ENCODE peak calls at places on chromosomes 5 and 9, in four cellular contexts. One of them, this sample, is unnamed.

GRCh38 chr9:34612788-34613390 is 992 bp upstream of the RPP25L start:
- DNase-seq in stomach: peak; percentile 78
- DNase-seq in uterus: peak; percentile 83
- DNase-seq in IMR-90: peak; percentile 67
- DNase-seq in this sample: peak; percentile 97

GRCh38 chr9:116815828-116816227 is 128.7 kb downstream of the TRIM32 start:
- DNase-seq in stomach: no peak
- DNase-seq in IMR-90: no peak
- DNase-seq in uterus: no peak
- DNase-seq in this sample: no peak

GRCh38 chr9:38024036-38024681 is 44.9 kb downstream of the SHB start:
- DNase-seq in uterus: peak; percentile 81
- DNase-seq in stomach: no peak
- DNase-seq in IMR-90: peak; percentile 94
- DNase-seq in this sample: no peak

GRCh38 chr9:3099601-3100000 is 255.7 kb upstream of the PUM3 start:
- DNase-seq in IMR-90: no peak
- DNase-seq in stomach: no peak
- DNase-seq in uterus: no peak
- DNase-seq in this sample: no peak

GRCh38 chr5:10702040-10702629 is 58.9 kb downstream of the DAP start:
- DNase-seq in uterus: no peak
- DNase-seq in IMR-90: peak; percentile 98
- DNase-seq in stomach: peak; percentile 43
- DNase-seq in this sample: no peak

GRCh38 chr9:115133649-115134048 is 15.7 kb upstream of the TNC start:
- DNase-seq in stomach: no peak
- DNase-seq in IMR-90: peak; percentile 97
- DNase-seq in uterus: no peak
- DNase-seq in this sample: no peak

GRCh38 chr5:16685069-16685468 is 68.3 kb upstream of the RETREG1 start:
- DNase-seq in uterus: no peak
- DNase-seq in stomach: no peak
- DNase-seq in IMR-90: no peak
- DNase-seq in this sample: no peak

GRCh38 chr9:124309665-124310064 is 51.9 kb downstream of the NEK6 start:
- DNase-seq in stomach: no peak
- DNase-seq in uterus: peak; percentile 58
- DNase-seq in IMR-90: peak; percentile 99
- DNase-seq in this sample: no peak

GRCh38 chr5:142484821-142485387 is 160.1 kb upstream of the SPRY4 start:
- DNase-seq in IMR-90: peak; percentile 72
- DNase-seq in stomach: no peak
- DNase-seq in uterus: no peak
- DNase-seq in this sample: no peak

GRCh38 chr9:136744747-136745146 is 2.0 kb upstream of the LCN10 start:
- DNase-seq in uterus: no peak
- DNase-seq in IMR-90: no peak
- DNase-seq in stomach: no peak
- DNase-seq in this sample: no peak

GRCh38 chr9:136743639-136744211 is 985 bp upstream of the LCN10 start:
- DNase-seq in uterus: no peak
- DNase-seq in stomach: no peak
- DNase-seq in IMR-90: no peak
- DNase-seq in this sample: no peak

GRCh38 chr9:136740971-136741884 is 1.5 kb downstream of the LCN10 start:
- DNase-seq in IMR-90: peak; percentile 34
- DNase-seq in uterus: no peak
- DNase-seq in stomach: peak; percentile 69
- DNase-seq in this sample: no peak

GRCh38 chr9:136741885-136742568 is 713 bp downstream of the LCN10 start:
- DNase-seq in uterus: peak; percentile 46
- DNase-seq in IMR-90: no peak
- DNase-seq in stomach: no peak
- DNase-seq in this sample: no peak

DNA sequence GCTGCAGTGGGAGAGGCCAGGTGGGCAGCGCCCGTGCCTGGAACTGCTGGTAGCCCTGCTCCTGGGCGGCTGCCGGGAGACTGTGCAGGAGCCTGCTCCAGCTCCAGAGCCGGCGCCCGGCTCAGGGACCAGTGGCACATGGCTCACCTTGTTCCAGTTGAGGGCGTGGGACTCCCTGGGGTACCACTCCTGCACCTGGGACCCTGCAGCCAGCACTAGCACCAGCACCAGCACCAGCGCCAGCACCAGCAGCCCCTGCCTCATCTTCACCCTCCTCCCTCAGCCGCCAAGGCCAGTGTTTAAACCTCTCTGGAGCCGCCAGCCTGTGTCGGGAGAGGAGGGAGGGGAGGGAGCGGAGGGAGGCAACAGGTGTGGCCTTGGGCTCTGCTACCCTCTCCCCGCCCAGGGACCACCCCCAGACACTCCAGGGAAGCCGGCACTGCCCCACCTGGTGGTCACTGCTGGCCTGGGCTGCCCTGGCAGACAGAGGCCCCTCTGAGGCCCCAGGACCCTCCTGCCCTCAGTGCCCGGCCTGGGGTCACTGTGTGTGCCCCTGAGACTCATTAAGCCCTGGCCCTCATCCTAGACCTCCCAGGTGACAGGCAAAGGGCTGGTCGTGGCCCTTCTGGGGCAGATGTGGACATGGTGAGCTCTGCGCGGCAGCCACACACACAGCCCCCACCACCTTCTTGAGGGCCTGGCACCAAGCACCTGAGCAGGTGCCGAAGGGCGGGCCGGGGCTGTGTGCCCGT is at the start of gene LCN10:
- DNase-seq in uterus: no peak
- DNase-seq in IMR-90: no peak
- DNase-seq in stomach: no peak
- DNase-seq in this sample: no peak
- TF ChIP-seq CTCF in uterus: peak; percentile 28
- TF ChIP-seq CTCF in IMR-90: peak; percentile 13
- TF ChIP-seq CTCF in stomach: no peak
- TF ChIP-seq CTCF in this sample: no peak

DNA sequence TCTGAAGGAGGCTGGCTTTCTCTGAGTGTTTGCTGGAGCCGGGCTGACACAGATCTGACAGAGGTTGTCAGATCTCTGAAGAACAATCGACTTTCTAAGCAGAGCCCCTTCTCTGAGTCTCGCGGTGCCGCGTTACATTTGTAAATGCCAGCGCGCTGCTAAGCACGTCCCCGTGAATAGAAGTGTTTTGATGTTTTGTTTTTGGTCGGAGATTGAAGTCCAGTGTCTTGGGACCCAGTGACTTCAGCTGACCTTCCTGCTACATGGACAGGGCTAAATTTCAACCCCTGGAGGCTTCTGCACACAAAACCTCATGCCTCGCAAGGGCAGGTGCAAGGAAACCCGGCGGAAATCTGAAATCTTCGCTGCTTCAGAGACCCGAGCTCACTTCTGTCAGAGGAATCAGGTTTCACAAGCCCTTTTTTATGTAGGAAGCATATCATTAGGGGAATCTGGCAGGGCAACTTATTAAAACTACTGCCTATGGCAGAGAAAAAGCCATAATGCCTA is 27.2 kb downstream of the NEUROG1 start:
- DNase-seq in IMR-90: no peak
- DNase-seq in stomach: no peak
- DNase-seq in uterus: no peak
- DNase-seq in this sample: no peak
- H3K4me3 ChIP-seq in IMR-90: no peak overlapping the region
- H3K4me3 ChIP-seq in stomach: no peak overlapping the region
- H3K4me3 ChIP-seq in uterus: no peak overlapping the region
- H3K4me3 ChIP-seq in this sample: no peak overlapping the region

GRCh38 chr5:76715734-76716455 is at the start of gene F2R:
- DNase-seq in uterus: no peak
- DNase-seq in IMR-90: peak; percentile 70
- DNase-seq in stomach: peak; percentile 38
- DNase-seq in this sample: peak; percentile 67
- TF ChIP-seq POLR2A in uterus: no peak
- TF ChIP-seq POLR2A in IMR-90: peak; percentile 61
- TF ChIP-seq POLR2A in stomach: no peak
- TF ChIP-seq POLR2A in this sample: no peak

GRCh38 chr9:137793196-137793841 is 84.3 kb upstream of the CACNA1B start:
- DNase-seq in IMR-90: no peak
- DNase-seq in uterus: no peak
- DNase-seq in stomach: no peak
- DNase-seq in this sample: no peak
- TF ChIP-seq CTCF in IMR-90: no peak
- TF ChIP-seq CTCF in uterus: no peak
- TF ChIP-seq CTCF in stomach: no peak
- TF ChIP-seq CTCF in this sample: no peak

DNA sequence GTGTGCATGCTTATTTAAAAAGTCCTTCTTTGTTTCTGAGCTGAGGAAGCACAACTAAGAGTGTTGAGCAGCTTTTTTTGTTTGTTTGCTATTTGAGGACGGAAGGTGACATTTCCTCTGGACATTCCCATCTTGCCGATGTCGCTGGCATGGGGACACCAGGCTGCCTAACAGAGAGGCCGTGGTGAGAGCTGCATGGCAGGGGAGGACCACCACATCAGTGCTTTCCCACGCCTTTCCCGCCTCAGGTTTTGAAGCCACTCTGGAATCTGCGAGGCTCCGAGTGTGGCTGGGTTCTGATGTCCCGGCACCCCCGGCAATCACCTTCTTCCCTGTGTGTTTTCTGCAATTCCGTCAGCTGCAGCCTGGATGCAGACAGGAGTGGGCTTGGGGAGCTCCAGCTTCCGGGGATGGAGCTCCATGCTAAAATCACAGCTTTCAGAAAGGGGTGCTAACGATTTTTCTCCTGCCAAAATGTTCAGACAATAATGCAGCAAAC is 259.8 kb upstream of the IRX4 start:
- DNase-seq in uterus: no peak
- DNase-seq in IMR-90: no peak
- DNase-seq in stomach: no peak
- DNase-seq in this sample: no peak
- H3K4me3 ChIP-seq in uterus: no peak overlapping the region
- H3K4me3 ChIP-seq in IMR-90: no peak overlapping the region
- H3K4me3 ChIP-seq in stomach: no peak overlapping the region
- H3K4me3 ChIP-seq in this sample: no peak overlapping the region

GRCh38 chr5:69257577-69257976 is 22.9 kb downstream of the CDK7 start:
- DNase-seq in stomach: no peak
- DNase-seq in IMR-90: no peak
- DNase-seq in uterus: no peak
- DNase-seq in this sample: no peak

GRCh38 chr5:69265931-69266330 is 31.2 kb downstream of the CDK7 start:
- DNase-seq in stomach: no peak
- DNase-seq in uterus: no peak
- DNase-seq in IMR-90: no peak
- DNase-seq in this sample: no peak

DNA sequence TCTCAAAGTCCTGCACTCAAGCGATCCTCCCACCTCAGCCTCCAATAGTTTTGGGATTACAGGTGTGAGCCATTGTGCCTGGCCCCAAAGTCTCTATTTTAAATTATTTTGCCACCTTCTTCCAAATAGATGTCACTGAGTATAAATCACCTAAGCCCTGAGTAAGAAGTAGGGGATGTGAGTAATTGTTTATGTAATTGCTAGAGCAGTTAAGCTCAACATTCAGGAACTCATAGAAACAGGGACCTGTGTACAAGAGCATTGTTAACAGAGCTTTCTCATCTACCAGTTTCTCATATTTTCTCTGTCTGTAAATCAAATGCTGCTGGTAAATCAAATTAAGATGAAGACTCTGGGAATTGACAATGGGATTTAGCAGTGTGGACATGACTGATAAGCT is 26.3 kb downstream of the CDK7 start:
- DNase-seq in uterus: no peak
- DNase-seq in IMR-90: peak; percentile 83
- DNase-seq in stomach: no peak
- DNase-seq in this sample: no peak
- TF ChIP-seq POLR2A in uterus: no peak
- TF ChIP-seq POLR2A in IMR-90: no peak
- TF ChIP-seq POLR2A in stomach: no peak
- TF ChIP-seq POLR2A in this sample: no peak

DNA sequence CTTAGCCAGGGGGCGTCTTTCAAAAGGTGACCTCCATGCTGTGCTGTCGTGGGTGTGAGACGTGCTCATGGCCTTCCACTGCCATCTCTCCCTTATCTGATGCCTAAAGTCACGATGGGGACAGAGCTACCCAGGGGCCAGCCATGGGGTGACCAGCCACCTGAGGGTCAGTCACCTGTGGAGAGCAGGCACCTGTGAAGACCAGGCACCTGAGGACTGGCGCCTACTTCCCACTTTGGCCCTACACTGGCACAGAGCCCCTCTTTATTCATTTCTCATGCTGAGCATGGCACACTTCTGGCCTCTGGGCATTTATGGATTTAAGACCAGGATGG is 6.4 kb upstream of the EXOC3 start:
- DNase-seq in IMR-90: no peak
- DNase-seq in stomach: no peak
- DNase-seq in uterus: no peak
- DNase-seq in this sample: no peak
- TF ChIP-seq CTCF in IMR-90: no peak
- TF ChIP-seq CTCF in stomach: no peak
- TF ChIP-seq CTCF in uterus: no peak
- TF ChIP-seq CTCF in this sample: no peak

GRCh38 chr5:1311443-1312055 is 16.7 kb upstream of the TERT start:
- DNase-seq in uterus: no peak
- DNase-seq in IMR-90: no peak
- DNase-seq in stomach: no peak
- DNase-seq in this sample: no peak

GRCh38 chr5:1314564-1314982 is 19.7 kb upstream of the TERT start:
- DNase-seq in uterus: no peak
- DNase-seq in IMR-90: no peak
- DNase-seq in stomach: peak; percentile 19
- DNase-seq in this sample: no peak

GRCh38 chr5:1312206-1312605 is 17.3 kb upstream of the TERT start:
- DNase-seq in IMR-90: no peak
- DNase-seq in stomach: no peak
- DNase-seq in uterus: no peak
- DNase-seq in this sample: no peak

GRCh38 chr5:1315018-1315708 is 20.3 kb upstream of the TERT start:
- DNase-seq in stomach: peak; percentile 16
- DNase-seq in IMR-90: no peak
- DNase-seq in uterus: no peak
- DNase-seq in this sample: no peak

DNA sequence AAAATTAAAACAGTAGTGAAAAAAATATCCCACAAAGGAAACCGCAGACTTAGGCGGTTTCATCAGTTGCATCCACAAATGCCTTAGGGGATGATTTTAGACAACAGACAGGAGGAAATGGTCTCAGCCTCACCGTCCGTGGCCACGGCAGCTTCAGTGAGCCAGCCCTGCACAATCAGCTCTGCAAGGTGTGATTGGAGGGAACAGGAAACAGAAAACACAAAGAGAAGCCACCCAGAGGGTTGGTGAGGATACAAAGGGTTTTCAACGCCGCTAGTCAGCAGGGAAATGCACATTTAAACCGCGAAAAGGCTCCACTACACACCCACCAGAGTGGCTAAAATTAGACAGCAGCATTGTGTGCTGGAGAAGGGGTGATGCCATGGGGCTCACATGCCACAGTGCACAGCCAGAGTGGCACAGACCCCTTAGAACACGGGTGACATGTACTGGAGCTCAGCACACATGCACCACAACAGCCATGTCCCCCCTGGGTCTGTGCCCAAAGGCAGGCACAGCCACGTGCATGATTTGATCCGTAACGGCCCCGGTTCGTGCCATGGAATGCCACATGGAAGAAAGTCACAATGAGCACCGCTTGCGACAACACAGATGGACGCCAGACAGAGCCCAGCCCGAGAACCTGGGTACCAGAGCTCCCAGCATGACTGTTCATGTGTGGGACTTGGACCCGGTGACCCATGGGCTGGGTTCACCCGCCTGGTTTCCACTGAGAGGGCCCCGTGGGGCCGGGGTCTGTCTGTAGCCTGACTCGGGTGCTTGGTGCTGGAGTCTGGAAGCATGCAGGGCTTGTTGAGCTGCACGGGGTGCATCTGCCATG is 18.3 kb upstream of the TERT start:
- DNase-seq in IMR-90: no peak
- DNase-seq in stomach: peak; percentile 23
- DNase-seq in uterus: no peak
- DNase-seq in this sample: no peak
- H3K4me3 ChIP-seq in IMR-90: no peak overlapping the region
- H3K4me3 ChIP-seq in stomach: no peak overlapping the region
- H3K4me3 ChIP-seq in uterus: no peak overlapping the region
- H3K4me3 ChIP-seq in this sample: no peak overlapping the region

This sample was measured in lower leg skin.